ENCODE peak calls at places on chromosomes 4 and X, in ten cellular contexts. N, T, Y, U, K, F, H, G, C and D are unnamed samples.

GRCh38 chr4:25351777-25352421 is 25.2 kb upstream of the ANAPC4 start:
- DNase-seq in T (peak), U (no peak), G (no peak), H (no peak), C (peak), Y (no peak), N (no peak), K (no peak), F (no peak), D (no peak)

GRCh38 chrX:5823861-5824260 is 404.8 kb downstream of the NLGN4X start:
- DNase-seq in U (no peak), N (no peak), C (no peak), H (no peak), T (no peak), Y (no peak), G (no peak), F (no peak), K (no peak), D (no peak)

GRCh38 chr4:83548151-83548905 is 12.4 kb downstream of the GPAT3 start:
- DNase-seq in N (peak), C (peak), Y (no peak), G (peak), U (peak), H (no peak), K (peak), F (peak), T (peak), D (peak)

GRCh38 chr4:125444166-125444565 is 129.4 kb downstream of the FAT4 start:
- DNase-seq in G (no peak), C (no peak), Y (no peak), T (no peak), K (no peak), H (peak), U (no peak), N (no peak), F (no peak), D (no peak)

GRCh38 chr4:147582386-147583077 is 34.7 kb upstream of the TMEM184C start:
- DNase-seq in K (no peak), U (no peak), F (no peak), H (no peak), G (no peak), T (peak), N (no peak), C (no peak), Y (no peak), D (no peak)

GRCh38 chr4:108119199-108119800 is 49.4 kb downstream of the LEF1 start:
- DNase-seq in G (no peak), H (no peak), C (no peak), K (no peak), F (no peak), T (no peak), N (no peak), Y (no peak), U (no peak), D (no peak)

GRCh38 chrX:36583674-36584073 is 424.5 kb upstream of the FAM47C start:
- DNase-seq in Y (no peak), N (no peak), F (no peak), U (no peak), G (no peak), K (no peak), H (peak), T (no peak), C (no peak), D (no peak)

GRCh38 chr4:102308032-102308799 is 37.1 kb downstream of the SLC39A8 start:
- DNase-seq in N (no peak), U (no peak), Y (no peak), F (no peak), C (no peak), H (peak), T (peak), G (no peak), K (no peak), D (no peak)

GRCh38 chrX:112058255-112058654 is 24.3 kb downstream of the TRPC5 start:
- DNase-seq in U (no peak), G (no peak), K (no peak), C (no peak), T (no peak), N (no peak), F (no peak), H (no peak), Y (no peak), D (no peak)

GRCh38 chr4:113468165-113469022 is 293.1 kb downstream of the CAMK2D start:
- DNase-seq in N (peak), H (no peak), U (no peak), C (peak), G (peak), Y (peak), K (peak), T (peak), F (peak), D (peak)

GRCh38 chrX:115190636-115191489 is 1.7 kb downstream of the RBMXL3 start:
- DNase-seq in U (no peak), F (no peak), K (no peak), N (no peak), H (no peak), Y (no peak), C (no peak), T (no peak), G (no peak), D (no peak)